ENCODE peak calls at places on chromosomes 7 and 10, in ten cellular contexts. K, W, Y, E, P, H, L, J, C and Z are unnamed samples.

GRCh38 chr10:99279626-99280111 is 44.0 kb upstream of the HPSE2 start:
- DNase-seq in K (no peak), W (no peak), Y (no peak), E (peak; percentile 19), P (peak; percentile 4), H (no peak), L (no peak), J (peak; percentile 70), C (no peak), Z (no peak)

GRCh38 chr7:26159243-26159642 is 7.2 kb downstream of the NFE2L3 start:
- DNase-seq in K (no peak), W (no peak), Y (no peak), E (no peak), P (no peak), H (no peak), L (no peak), J (no peak), C (no peak), Z (peak; percentile 52)

GRCh38 chr10:1360581-1361164 is 304.5 kb downstream of the WDR37 start:
- DNase-seq in K (no peak), W (peak; percentile 44), Y (no peak), E (no peak), P (no peak), H (no peak), L (no peak), J (no peak), C (no peak), Z (peak; percentile 4)

GRCh38 chr7:126605553-126605952 is 647.2 kb downstream of the GRM8 start:
- DNase-seq in K (no peak), W (no peak), Y (no peak), E (peak; percentile 44), P (no peak), H (no peak), L (no peak), J (no peak), C (peak; percentile 7), Z (no peak)

GRCh38 chr7:48077438-48077837 is 11.6 kb upstream of the UPP1 start:
- DNase-seq in K (no peak), W (no peak), Y (no peak), E (no peak), P (no peak), H (no peak), L (no peak), J (no peak), C (no peak), Z (no peak)

GRCh38 chr10:4477664-4478063 is 348.3 kb upstream of the AKR1E2 start:
- DNase-seq in K (no peak), W (no peak), Y (no peak), E (no peak), P (no peak), H (no peak), L (no peak), J (no peak), C (no peak), Z (no peak)

GRCh38 chr7:157991351-157991750 is 596.3 kb downstream of the PTPRN2 start:
- DNase-seq in K (no peak), W (no peak), Y (no peak), E (no peak), P (no peak), H (no peak), L (no peak), J (no peak), C (no peak), Z (no peak)

GRCh38 chr10:72272689-72273409 is 875 bp upstream of the DDIT4 start:
- DNase-seq in K (no peak), W (peak; percentile 80), Y (peak; percentile 52), E (peak; percentile 53), P (peak; percentile 91), H (no peak), L (peak; percentile 76), J (peak; percentile 95), C (peak; percentile 41), Z (peak; percentile 97)

GRCh38 chr7:2680792-2681490 is 7.1 kb upstream of the AMZ1 start:
- DNase-seq in K (no peak), W (peak; percentile 81), Y (peak; percentile 90), E (no peak), P (peak; percentile 79), H (peak; percentile 43), L (peak; percentile 74), J (peak; percentile 73), C (peak; percentile 10), Z (peak; percentile 49)

GRCh38 chr7:26190417-26190869 is 10.1 kb downstream of the HNRNPA2B1 start:
- DNase-seq in K (no peak), W (no peak), Y (no peak), E (no peak), P (no peak), H (no peak), L (no peak), J (no peak), C (no peak), Z (no peak)

GRCh38 chr10:3263082-3263481 is 90.5 kb upstream of the PITRM1 start:
- DNase-seq in K (no peak), W (no peak), Y (no peak), E (no peak), P (no peak), H (no peak), L (no peak), J (no peak), C (no peak), Z (no peak)

GRCh38 chr7:16740623-16740953 is 13.0 kb upstream of the TSPAN13 start:
- DNase-seq in K (no peak), W (no peak), Y (no peak), E (no peak), P (no peak), H (no peak), L (no peak), J (no peak), C (no peak), Z (no peak)

GRCh38 chr10:43595739-43596298 is 10.4 kb upstream of the ZNF485 start:
- DNase-seq in K (peak; percentile 55), W (no peak), Y (no peak), E (no peak), P (peak; percentile 46), H (no peak), L (peak; percentile 33), J (no peak), C (no peak), Z (no peak)

GRCh38 chr7:15085361-15085760 is 182.8 kb upstream of the DGKB start:
- DNase-seq in K (no peak), W (no peak), Y (no peak), E (no peak), P (no peak), H (no peak), L (no peak), J (no peak), C (no peak), Z (no peak)

GRCh38 chr10:113541554-113541902 is 11.3 kb upstream of the HABP2 start:
- DNase-seq in K (no peak), W (no peak), Y (no peak), E (no peak), P (no peak), H (no peak), L (no peak), J (no peak), C (no peak), Z (no peak)

GRCh38 chr7:36084485-36085091 is 68.5 kb upstream of the EEPD1 start:
- DNase-seq in K (no peak), W (peak; percentile 54), Y (no peak), E (peak; percentile 84), P (peak; percentile 91), H (no peak), L (no peak), J (peak; percentile 34), C (no peak), Z (peak; percentile 53)

GRCh38 chr10:44046605-44047004 is 338.3 kb downstream of the CXCL12 start:
- DNase-seq in K (no peak), W (no peak), Y (no peak), E (no peak), P (peak; percentile 90), H (no peak), L (no peak), J (peak; percentile 21), C (no peak), Z (peak; percentile 36)

GRCh38 chr7:90692396-90692795 is 96.3 kb downstream of the CDK14 start:
- DNase-seq in K (no peak), W (no peak), Y (no peak), E (no peak), P (no peak), H (no peak), L (no peak), J (no peak), C (no peak), Z (peak; percentile 72)

GRCh38 chr7:26993816-26994810 is 101.7 kb downstream of the HOXA1 start:
- DNase-seq in K (no peak), W (no peak), Y (no peak), E (no peak), P (peak; percentile 15), H (no peak), L (no peak), J (peak; percentile 76), C (no peak), Z (no peak)

GRCh38 chr7:23546897-23547572 is 15.3 kb upstream of the TRA2A start:
- DNase-seq in K (peak; percentile 81), W (peak; percentile 73), Y (peak; percentile 26), E (peak; percentile 88), P (peak; percentile 92), H (peak; percentile 57), L (peak; percentile 69), J (peak; percentile 91), C (peak; percentile 87), Z (peak; percentile 88)

GRCh38 chr10:20768849-20769248 is 128.3 kb downstream of the NEBL start:
- DNase-seq in K (no peak), W (no peak), Y (no peak), E (no peak), P (no peak), H (no peak), L (no peak), J (peak; percentile 53), C (no peak), Z (peak; percentile 24)

GRCh38 chr7:70694357-70694908 is 437.5 kb upstream of the GALNT17 start:
- DNase-seq in K (no peak), W (peak; percentile 62), Y (no peak), E (no peak), P (no peak), H (peak; percentile 28), L (peak; percentile 26), J (no peak), C (peak; percentile 33), Z (peak; percentile 46)

GRCh38 chr7:114835861-114836260 is 86.0 kb upstream of the MDFIC start:
- DNase-seq in K (no peak), W (no peak), Y (no peak), E (no peak), P (no peak), H (no peak), L (no peak), J (no peak), C (no peak), Z (no peak)

GRCh38 chr10:77409697-77410471 is 227.7 kb downstream of the KCNMA1 start:
- DNase-seq in K (no peak), W (no peak), Y (no peak), E (peak; percentile 81), P (no peak), H (no peak), L (no peak), J (no peak), C (peak; percentile 80), Z (no peak)

GRCh38 chr7:111676811-111677210 is 114.5 kb upstream of the IMMP2L start:
- DNase-seq in K (no peak), W (no peak), Y (no peak), E (no peak), P (no peak), H (no peak), L (no peak), J (no peak), C (no peak), Z (no peak)

GRCh38 chr7:1029637-1030443 is 14.5 kb upstream of the GPR146 start:
- DNase-seq in K (no peak), W (no peak), Y (no peak), E (no peak), P (no peak), H (no peak), L (no peak), J (no peak), C (no peak), Z (no peak)

GRCh38 chr10:16993186-16993585 is 136.4 kb downstream of the CUBN start:
- DNase-seq in K (no peak), W (no peak), Y (no peak), E (no peak), P (no peak), H (no peak), L (no peak), J (no peak), C (no peak), Z (no peak)

GRCh38 chr7:39811161-39811614 is 138.9 kb upstream of the CDK13 start:
- DNase-seq in K (no peak), W (peak; percentile 58), Y (no peak), E (peak; percentile 81), P (peak; percentile 86), H (no peak), L (no peak), J (peak; percentile 70), C (peak; percentile 73), Z (peak; percentile 14)